ENCODE peak calls at places on chromosome 4, in nine cellular contexts. E is HEK293T; X is ACHN; I is stimulated activated CD8-positive, alpha-beta memory T cell treated with anti-CD3 and anti-CD28 coated beads, Interleukin-2, amount 100 ng/mL, for 48 hours; U is naive B cell; S is sciatic nerve; L is activated T-helper 9 cell treated with anti-CD3 and anti-CD28 coated beads, Interleukin-2, amount 50 U/mL, for 16 hours; C is cardiac fibroblast; P is anterior cingulate cortex. G is an unnamed sample.

GRCh38 chr4:168917150-168917779 is 92.8 kb downstream of the CBR4 start:
- DNase-seq in E (peak), X (peak), I (no peak), U (no peak), S (no peak), L (no peak), C (peak), P (no peak), G (peak)

GRCh38 chr4:118224239-118224829 is 128.5 kb downstream of the PRSS12 start:
- DNase-seq in E (peak), X (peak), I (no peak), U (peak), S (no peak), L (no peak), C (peak), P (no peak), G (peak)

GRCh38 chr4:3802571-3803474 is 36.6 kb downstream of the ADRA2C start:
- DNase-seq in E (no peak), X (no peak), I (no peak), U (no peak), S (no peak), L (no peak), C (no peak), P (no peak), G (no peak)

GRCh38 chr4:79917246-79917645 is 155.8 kb downstream of the ANTXR2 start:
- DNase-seq in E (peak), X (peak), I (peak), U (peak), S (peak), L (peak), C (peak), P (no peak), G (peak)

GRCh38 chr4:16590792-16591191 is 307.7 kb downstream of the LDB2 start:
- DNase-seq in E (no peak), X (no peak), I (no peak), U (no peak), S (no peak), L (no peak), C (no peak), P (no peak), G (no peak)

GRCh38 chr4:69833251-69833650 is 26.7 kb downstream of the SULT1E1 start:
- DNase-seq in E (no peak), X (no peak), I (no peak), U (no peak), S (no peak), L (no peak), C (no peak), P (no peak), G (no peak)

GRCh38 chr4:28686618-28687017 is 1826.0 kb downstream of the STIM2 start:
- DNase-seq in E (peak), X (peak), I (no peak), U (no peak), S (no peak), L (no peak), C (peak), P (peak), G (peak)

GRCh38 chr4:8847764-8848163 is 23.9 kb downstream of the HMX1 start:
- DNase-seq in E (peak), X (no peak), I (no peak), U (no peak), S (peak), L (no peak), C (no peak), P (no peak), G (no peak)

GRCh38 chr4:165331316-165331715 is 3.8 kb downstream of the MSMO1 start:
- DNase-seq in E (no peak), X (no peak), I (no peak), U (no peak), S (no peak), L (no peak), C (no peak), P (no peak), G (peak)

GRCh38 chr4:4618846-4619245 is 77.0 kb upstream of the STX18 start:
- DNase-seq in E (no peak), X (no peak), I (no peak), U (no peak), S (no peak), L (no peak), C (peak), P (no peak), G (no peak)

GRCh38 chr4:56149601-56150000 is 200.9 kb downstream of the CEP135 start:
- DNase-seq in E (no peak), X (no peak), I (no peak), U (no peak), S (no peak), L (no peak), C (peak), P (no peak), G (no peak)

GRCh38 chr4:123939621-123940020 is 543.0 kb downstream of the SPRY1 start:
- DNase-seq in E (peak), X (peak), I (no peak), U (no peak), S (no peak), L (no peak), C (peak), P (no peak), G (no peak)

GRCh38 chr4:118904418-118904817 is 15.8 kb downstream of the SYNPO2 start:
- DNase-seq in E (no peak), X (no peak), I (no peak), U (no peak), S (no peak), L (no peak), C (no peak), P (no peak), G (no peak)

GRCh38 chr4:139887378-139887801 is 221.8 kb downstream of the MGST2 start:
- DNase-seq in E (no peak), X (no peak), I (no peak), U (no peak), S (no peak), L (no peak), C (no peak), P (no peak), G (no peak)